ENCODE peak calls at places on chromosome 7, in five cellular contexts. F is NCI-H345; X is mesenchymal stem cell; E is activated effector memory CD4-positive, alpha-beta T cell treated with Interleukin-2 at 50 U/mL for 16 hours; N is NCI-H1417. U is an unnamed sample.

GRCh38 chr7:151924508-151924907 is 31.7 kb upstream of the GALNTL5 start:
- DNase-seq in N (no peak), F (no peak), X (no peak), E (no peak), U (no peak)

GRCh38 chr7:29319719-29320521 is 125.3 kb downstream of the CHN2 start:
- DNase-seq in N (peak), X (no peak), F (peak), E (no peak), U (no peak)

GRCh38 chr7:146956323-146956722 is 839.7 kb downstream of the CNTNAP2 start:
- DNase-seq in E (no peak), F (peak), N (peak), X (no peak), U (no peak)

GRCh38 chr7:69703099-69703498 is 104.8 kb downstream of the AUTS2 start:
- DNase-seq in E (no peak), F (no peak), X (no peak), N (no peak), U (no peak)

GRCh38 chr7:34039033-34039432 is 133.7 kb downstream of the BMPER start:
- DNase-seq in E (no peak), X (no peak), N (no peak), F (no peak), U (no peak)

GRCh38 chr7:98165827-98166667 is 45.2 kb upstream of the BHLHA15 start:
- DNase-seq in F (peak), E (no peak), X (peak), N (peak), U (no peak)

GRCh38 chr7:112708236-112708635 is 82.0 kb downstream of the TMEM168 start:
- DNase-seq in X (no peak), N (no peak), F (no peak), E (no peak), U (no peak)

GRCh38 chr7:25389489-25390106 is 161.3 kb upstream of the NPVF start:
- DNase-seq in N (peak), X (peak), E (no peak), F (peak), U (no peak)

GRCh38 chr7:32892521-32893224 is 1.1 kb upstream of the KBTBD2 start:
- DNase-seq in F (peak), E (peak), N (no peak), X (peak), U (peak)

GRCh38 chr7:113232885-113233284 is 114.5 kb upstream of the SMIM30 start:
- DNase-seq in N (no peak), F (no peak), E (no peak), X (no peak), U (no peak)

GRCh38 chr7:150755473-150756099 is 18.4 kb downstream of the GIMAP5 start:
- DNase-seq in X (no peak), F (no peak), E (peak), N (no peak), U (no peak)

GRCh38 chr7:43313628-43314378 is 201.4 kb downstream of the HECW1 start:
- DNase-seq in F (no peak), X (no peak), N (no peak), E (no peak), U (no peak)

GRCh38 chr7:103805376-103805775 is 184.1 kb downstream of the RELN start:
- DNase-seq in N (no peak), E (no peak), X (no peak), F (no peak), U (no peak)

GRCh38 chr7:68432585-68432984 is 1165.7 kb upstream of the AUTS2 start:
- DNase-seq in E (no peak), X (no peak), N (no peak), F (no peak), U (no peak)

GRCh38 chr7:112995091-112995824 is 91.4 kb downstream of the GPR85 start:
- DNase-seq in X (peak), N (no peak), E (no peak), F (no peak), U (no peak)

GRCh38 chr7:23530355-23530754 is 1.4 kb downstream of the TRA2A start:
- DNase-seq in X (peak), N (peak), F (peak), E (no peak), U (peak)

GRCh38 chr7:134562136-134562535 is 13.2 kb downstream of the AKR1B15 start:
- DNase-seq in N (no peak), F (no peak), E (no peak), X (peak), U (no peak)

GRCh38 chr7:127391591-127392181 is 822 bp downstream of the ZNF800 start:
- DNase-seq in E (peak), N (peak), X (peak), F (peak), U (no peak)

GRCh38 chr7:70154521-70155180 is 556.4 kb downstream of the AUTS2 start:
- DNase-seq in X (no peak), F (peak), N (peak), E (no peak), U (peak)

GRCh38 chr7:138477581-138477980 is 17.5 kb downstream of the TRIM24 start:
- DNase-seq in X (no peak), N (no peak), F (no peak), E (no peak), U (no peak)

GRCh38 chr7:139914861-139915300 is 85.8 kb downstream of the TBXAS1 start:
- DNase-seq in F (no peak), N (no peak), X (peak), E (no peak), U (no peak)

GRCh38 chr7:42315096-42315495 is 78.1 kb upstream of the GLI3 start:
- DNase-seq in F (no peak), N (no peak), E (no peak), X (peak), U (no peak)

GRCh38 chr7:8365499-8366110 is 67.8 kb upstream of the NXPH1 start:
- DNase-seq in N (peak), F (peak), X (peak), E (no peak), U (no peak)

GRCh38 chr7:100211342-100211780 is 8.4 kb upstream of the PVRIG start:
- DNase-seq in F (no peak), E (no peak), X (no peak), N (no peak), U (no peak)

GRCh38 chr7:71548746-71549145 is 416.8 kb downstream of the GALNT17 start:
- DNase-seq in E (no peak), X (no peak), N (no peak), F (no peak), U (no peak)

GRCh38 chr7:134514663-134515062 is 12.7 kb upstream of the AKR1B10 start:
- DNase-seq in F (peak), N (peak), E (no peak), X (peak), U (no peak)

GRCh38 chr7:46759711-46760480 is 822.0 kb downstream of the TNS3 start:
- DNase-seq in X (peak), N (no peak), E (no peak), F (no peak), U (no peak)

GRCh38 chr7:12805957-12806356 is 118.5 kb downstream of the ARL4A start:
- DNase-seq in N (no peak), E (no peak), X (no peak), F (no peak), U (no peak)

GRCh38 chr7:36348256-36348655 is 41.4 kb upstream of the ANLN start:
- DNase-seq in X (peak), N (no peak), E (no peak), F (no peak), U (no peak)

GRCh38 chr7:50190772-50191171 is 97.7 kb upstream of the ZPBP start:
- DNase-seq in X (no peak), N (no peak), E (no peak), F (no peak), U (no peak)

GRCh38 chr7:33950047-33950714 is 44.8 kb downstream of the BMPER start:
- DNase-seq in E (no peak), N (no peak), X (no peak), F (no peak), U (no peak)

GRCh38 chr7:104207348-104207730 is 474 bp downstream of the ORC5 start:
- DNase-seq in N (no peak), X (peak), E (no peak), F (no peak), U (no peak)

GRCh38 chr7:105346593-105347322 is 42.0 kb downstream of the SRPK2 start:
- DNase-seq in N (no peak), F (no peak), E (peak), X (no peak), U (no peak)

GRCh38 chr7:24129597-24129996 is 154.4 kb upstream of the NPY start:
- DNase-seq in F (no peak), X (peak), E (no peak), N (no peak), U (no peak)

GRCh38 chr7:25894902-25895791 is 256.9 kb upstream of the NFE2L3 start:
- DNase-seq in E (peak), X (peak), N (no peak), F (peak), U (peak)

GRCh38 chr7:2196381-2197378 is 36.1 kb downstream of the MAD1L1 start:
- DNase-seq in F (peak), N (peak), E (no peak), X (no peak), U (peak)